ENCODE peak calls at places on chromosome 10, in seven cellular contexts. One of them, this sample, is unnamed.

GRCh38 chr10:3408603-3409365 is 236.2 kb upstream of the PITRM1 start:
- DNase-seq in IMR-90: no peak
- DNase-seq in cardiac fibroblast: no peak
- DNase-seq in HFFc6: no peak
- DNase-seq in activated CD4-positive, alpha-beta T cell treated with anti-CD3 and anti-CD28 coated beads, Interleukin-2, amount 50 U/mL, for 48 hours: no peak
- DNase-seq in NCI-H69: no peak
- DNase-seq in transverse colon: no peak
- DNase-seq in this sample: no peak

GRCh38 chr10:85170026-85170425 is 841.6 kb downstream of the CCSER2 start:
- DNase-seq in transverse colon: no peak
- DNase-seq in cardiac fibroblast: no peak
- DNase-seq in NCI-H69: no peak
- DNase-seq in activated CD4-positive, alpha-beta T cell treated with anti-CD3 and anti-CD28 coated beads, Interleukin-2, amount 50 U/mL, for 48 hours: no peak
- DNase-seq in IMR-90: no peak
- DNase-seq in HFFc6: no peak
- DNase-seq in this sample: no peak

GRCh38 chr10:61029411-61029810 is 85.4 kb upstream of the RHOBTB1 start:
- DNase-seq in activated CD4-positive, alpha-beta T cell treated with anti-CD3 and anti-CD28 coated beads, Interleukin-2, amount 50 U/mL, for 48 hours: no peak
- DNase-seq in HFFc6: no peak
- DNase-seq in cardiac fibroblast: no peak
- DNase-seq in transverse colon: no peak
- DNase-seq in IMR-90: no peak
- DNase-seq in NCI-H69: no peak
- DNase-seq in this sample: no peak

GRCh38 chr10:78744521-78745090 is 324.2 kb upstream of the ZMIZ1 start:
- DNase-seq in IMR-90: no peak
- DNase-seq in NCI-H69: no peak
- DNase-seq in activated CD4-positive, alpha-beta T cell treated with anti-CD3 and anti-CD28 coated beads, Interleukin-2, amount 50 U/mL, for 48 hours: no peak
- DNase-seq in transverse colon: no peak
- DNase-seq in cardiac fibroblast: no peak
- DNase-seq in HFFc6: no peak
- DNase-seq in this sample: no peak

GRCh38 chr10:97771913-97772823 is at the start of gene SFRP5:
- DNase-seq in IMR-90: no peak
- DNase-seq in cardiac fibroblast: no peak
- DNase-seq in activated CD4-positive, alpha-beta T cell treated with anti-CD3 and anti-CD28 coated beads, Interleukin-2, amount 50 U/mL, for 48 hours: no peak
- DNase-seq in transverse colon: no peak
- DNase-seq in NCI-H69: peak
- DNase-seq in HFFc6: no peak
- DNase-seq in this sample: no peak

GRCh38 chr10:126597206-126597605 is 73.3 kb downstream of the C10orf90 start:
- DNase-seq in activated CD4-positive, alpha-beta T cell treated with anti-CD3 and anti-CD28 coated beads, Interleukin-2, amount 50 U/mL, for 48 hours: no peak
- DNase-seq in cardiac fibroblast: no peak
- DNase-seq in IMR-90: no peak
- DNase-seq in HFFc6: no peak
- DNase-seq in transverse colon: no peak
- DNase-seq in NCI-H69: no peak
- DNase-seq in this sample: no peak

GRCh38 chr10:28118985-28119628 is 120.2 kb upstream of the ODAD2 start:
- DNase-seq in IMR-90: no peak
- DNase-seq in cardiac fibroblast: no peak
- DNase-seq in activated CD4-positive, alpha-beta T cell treated with anti-CD3 and anti-CD28 coated beads, Interleukin-2, amount 50 U/mL, for 48 hours: no peak
- DNase-seq in HFFc6: no peak
- DNase-seq in transverse colon: no peak
- DNase-seq in NCI-H69: no peak
- DNase-seq in this sample: no peak

GRCh38 chr10:48935141-48935540 is 4.5 kb downstream of the LRRC18 start:
- DNase-seq in NCI-H69: peak
- DNase-seq in activated CD4-positive, alpha-beta T cell treated with anti-CD3 and anti-CD28 coated beads, Interleukin-2, amount 50 U/mL, for 48 hours: no peak
- DNase-seq in cardiac fibroblast: no peak
- DNase-seq in IMR-90: no peak
- DNase-seq in transverse colon: no peak
- DNase-seq in HFFc6: no peak
- DNase-seq in this sample: no peak

GRCh38 chr10:122323941-122324675 is 50.4 kb upstream of the PLEKHA1 start:
- DNase-seq in activated CD4-positive, alpha-beta T cell treated with anti-CD3 and anti-CD28 coated beads, Interleukin-2, amount 50 U/mL, for 48 hours: no peak
- DNase-seq in cardiac fibroblast: peak
- DNase-seq in NCI-H69: no peak
- DNase-seq in HFFc6: peak
- DNase-seq in IMR-90: no peak
- DNase-seq in transverse colon: no peak
- DNase-seq in this sample: no peak

GRCh38 chr10:7039859-7040258 is 371.0 kb downstream of the SFMBT2 start:
- DNase-seq in transverse colon: no peak
- DNase-seq in IMR-90: no peak
- DNase-seq in HFFc6: no peak
- DNase-seq in activated CD4-positive, alpha-beta T cell treated with anti-CD3 and anti-CD28 coated beads, Interleukin-2, amount 50 U/mL, for 48 hours: no peak
- DNase-seq in NCI-H69: no peak
- DNase-seq in cardiac fibroblast: no peak
- DNase-seq in this sample: no peak

GRCh38 chr10:4596951-4597350 is 229.1 kb upstream of the AKR1E2 start:
- DNase-seq in cardiac fibroblast: no peak
- DNase-seq in IMR-90: peak
- DNase-seq in transverse colon: no peak
- DNase-seq in NCI-H69: no peak
- DNase-seq in HFFc6: peak
- DNase-seq in activated CD4-positive, alpha-beta T cell treated with anti-CD3 and anti-CD28 coated beads, Interleukin-2, amount 50 U/mL, for 48 hours: no peak
- DNase-seq in this sample: no peak

GRCh38 chr10:34405611-34406462 is 409.3 kb downstream of the PARD3 start:
- DNase-seq in cardiac fibroblast: peak
- DNase-seq in activated CD4-positive, alpha-beta T cell treated with anti-CD3 and anti-CD28 coated beads, Interleukin-2, amount 50 U/mL, for 48 hours: no peak
- DNase-seq in IMR-90: peak
- DNase-seq in HFFc6: no peak
- DNase-seq in NCI-H69: peak
- DNase-seq in transverse colon: no peak
- DNase-seq in this sample: no peak

GRCh38 chr10:119205926-119206602 is 1.3 kb upstream of the GRK5 start:
- DNase-seq in transverse colon: peak
- DNase-seq in NCI-H69: peak
- DNase-seq in IMR-90: no peak
- DNase-seq in cardiac fibroblast: peak
- DNase-seq in HFFc6: no peak
- DNase-seq in activated CD4-positive, alpha-beta T cell treated with anti-CD3 and anti-CD28 coated beads, Interleukin-2, amount 50 U/mL, for 48 hours: peak
- DNase-seq in this sample: no peak

GRCh38 chr10:96153065-96153464 is 23.0 kb downstream of the ZNF518A start:
- DNase-seq in IMR-90: peak
- DNase-seq in HFFc6: no peak
- DNase-seq in transverse colon: no peak
- DNase-seq in NCI-H69: no peak
- DNase-seq in activated CD4-positive, alpha-beta T cell treated with anti-CD3 and anti-CD28 coated beads, Interleukin-2, amount 50 U/mL, for 48 hours: peak
- DNase-seq in cardiac fibroblast: no peak
- DNase-seq in this sample: no peak

GRCh38 chr10:108375691-108376090 is 1211.2 kb upstream of the SORCS1 start:
- DNase-seq in transverse colon: no peak
- DNase-seq in cardiac fibroblast: peak
- DNase-seq in activated CD4-positive, alpha-beta T cell treated with anti-CD3 and anti-CD28 coated beads, Interleukin-2, amount 50 U/mL, for 48 hours: no peak
- DNase-seq in HFFc6: peak
- DNase-seq in NCI-H69: no peak
- DNase-seq in IMR-90: no peak
- DNase-seq in this sample: no peak

GRCh38 chr10:26432938-26433337 is 5.2 kb upstream of the APBB1IP start:
- DNase-seq in IMR-90: no peak
- DNase-seq in cardiac fibroblast: no peak
- DNase-seq in activated CD4-positive, alpha-beta T cell treated with anti-CD3 and anti-CD28 coated beads, Interleukin-2, amount 50 U/mL, for 48 hours: no peak
- DNase-seq in HFFc6: no peak
- DNase-seq in transverse colon: no peak
- DNase-seq in NCI-H69: no peak
- DNase-seq in this sample: no peak

GRCh38 chr10:86187840-86188239 is 178.8 kb downstream of the GRID1 start:
- DNase-seq in IMR-90: no peak
- DNase-seq in transverse colon: no peak
- DNase-seq in HFFc6: no peak
- DNase-seq in cardiac fibroblast: no peak
- DNase-seq in NCI-H69: no peak
- DNase-seq in activated CD4-positive, alpha-beta T cell treated with anti-CD3 and anti-CD28 coated beads, Interleukin-2, amount 50 U/mL, for 48 hours: no peak
- DNase-seq in this sample: no peak

GRCh38 chr10:77981281-77981680 is 48.0 kb downstream of the POLR3A start:
- DNase-seq in HFFc6: no peak
- DNase-seq in activated CD4-positive, alpha-beta T cell treated with anti-CD3 and anti-CD28 coated beads, Interleukin-2, amount 50 U/mL, for 48 hours: no peak
- DNase-seq in IMR-90: no peak
- DNase-seq in NCI-H69: no peak
- DNase-seq in transverse colon: no peak
- DNase-seq in cardiac fibroblast: no peak
- DNase-seq in this sample: no peak

GRCh38 chr10:131737543-131738395 is 163.0 kb upstream of the PPP2R2D start:
- DNase-seq in HFFc6: no peak
- DNase-seq in activated CD4-positive, alpha-beta T cell treated with anti-CD3 and anti-CD28 coated beads, Interleukin-2, amount 50 U/mL, for 48 hours: no peak
- DNase-seq in cardiac fibroblast: no peak
- DNase-seq in NCI-H69: no peak
- DNase-seq in IMR-90: no peak
- DNase-seq in transverse colon: no peak
- DNase-seq in this sample: no peak

GRCh38 chr10:110753462-110753861 is 109.3 kb downstream of the RBM20 start:
- DNase-seq in IMR-90: no peak
- DNase-seq in transverse colon: no peak
- DNase-seq in cardiac fibroblast: no peak
- DNase-seq in NCI-H69: no peak
- DNase-seq in HFFc6: no peak
- DNase-seq in activated CD4-positive, alpha-beta T cell treated with anti-CD3 and anti-CD28 coated beads, Interleukin-2, amount 50 U/mL, for 48 hours: no peak
- DNase-seq in this sample: no peak

GRCh38 chr10:65377687-65378086 is 1548.1 kb upstream of the LRRTM3 start:
- DNase-seq in activated CD4-positive, alpha-beta T cell treated with anti-CD3 and anti-CD28 coated beads, Interleukin-2, amount 50 U/mL, for 48 hours: no peak
- DNase-seq in NCI-H69: no peak
- DNase-seq in cardiac fibroblast: no peak
- DNase-seq in HFFc6: no peak
- DNase-seq in IMR-90: no peak
- DNase-seq in transverse colon: no peak
- DNase-seq in this sample: no peak

GRCh38 chr10:112491144-112491543 is 44.1 kb downstream of the VTI1A start:
- DNase-seq in activated CD4-positive, alpha-beta T cell treated with anti-CD3 and anti-CD28 coated beads, Interleukin-2, amount 50 U/mL, for 48 hours: no peak
- DNase-seq in NCI-H69: no peak
- DNase-seq in cardiac fibroblast: peak
- DNase-seq in IMR-90: peak
- DNase-seq in transverse colon: no peak
- DNase-seq in HFFc6: peak
- DNase-seq in this sample: no peak

This sample was measured in GM06990.